ENCODE peak calls at places on chromosome X, in six cellular contexts. W is GM13976, S is right atrium auricular region, L is lower leg skin, Y is AG09309, P is endothelial cell of umbilical vein. X is an unnamed sample.

GRCh38 chrX:63713510-63713909 is 71.5 kb downstream of the ARHGEF9 start:
- DNase-seq in Y (no peak), S (no peak), P (peak), L (no peak), W (no peak), X (no peak)

GRCh38 chrX:149060921-149061320 is 444.2 kb downstream of the IDS start:
- DNase-seq in S (no peak), L (no peak), W (no peak), Y (no peak), P (no peak), X (no peak)

GRCh38 chrX:69221239-69222102 is 56.2 kb upstream of the PJA1 start:
- DNase-seq in L (no peak), S (no peak), W (no peak), Y (no peak), P (no peak), X (no peak)

GRCh38 chrX:40094041-40094899 is 3.5 kb downstream of the BCOR start:
- DNase-seq in Y (no peak), S (no peak), L (peak), W (no peak), P (peak), X (no peak)

GRCh38 chrX:39121903-39122302 is 320.6 kb downstream of the MID1IP1 start:
- DNase-seq in L (no peak), S (no peak), P (no peak), Y (no peak), W (no peak), X (no peak)

GRCh38 chrX:39760930-39761329 is 336.8 kb downstream of the BCOR start:
- DNase-seq in S (no peak), P (no peak), W (no peak), Y (no peak), L (no peak), X (no peak)

GRCh38 chrX:109125304-109125703 is 356.6 kb downstream of the GUCY2F start:
- DNase-seq in Y (no peak), L (no peak), P (no peak), W (no peak), S (no peak), X (no peak)

GRCh38 chrX:10296581-10296980 is 139.8 kb downstream of the CLCN4 start:
- DNase-seq in S (no peak), P (no peak), L (no peak), Y (peak), W (no peak), X (no peak)

GRCh38 chrX:20461576-20461975 is 194.9 kb upstream of the RPS6KA3 start:
- DNase-seq in L (no peak), S (no peak), Y (no peak), W (no peak), P (peak), X (no peak)

GRCh38 chrX:19625612-19626011 is 110.3 kb upstream of the MAP3K15 start:
- DNase-seq in Y (no peak), W (no peak), S (no peak), P (peak), L (no peak), X (no peak)

GRCh38 chrX:138775501-138775900 is 64.0 kb upstream of the FGF13 start:
- DNase-seq in L (no peak), W (peak), Y (no peak), S (no peak), P (peak), X (peak)

GRCh38 chrX:28124416-28124815 is 143.2 kb upstream of the DCAF8L1 start:
- DNase-seq in W (no peak), S (no peak), L (no peak), Y (no peak), P (no peak), X (no peak)

GRCh38 chrX:119236599-119237525 is 777 bp downstream of the PGRMC1 start:
- DNase-seq in S (no peak), P (peak), L (peak), Y (no peak), W (no peak), X (peak)

GRCh38 chrX:11187001-11187400 is 75.9 kb downstream of the HCCS start:
- DNase-seq in Y (no peak), S (no peak), L (no peak), P (no peak), W (no peak), X (no peak)

GRCh38 chrX:75547783-75548182 is 24.9 kb upstream of the ZDHHC15 start:
- DNase-seq in W (no peak), S (peak), L (peak), Y (no peak), P (no peak), X (no peak)

GRCh38 chrX:75544760-75545159 is 21.9 kb upstream of the ZDHHC15 start:
- DNase-seq in W (no peak), P (no peak), Y (no peak), L (no peak), S (no peak), X (no peak)

GRCh38 chrX:75546724-75547123 is 23.9 kb upstream of the ZDHHC15 start:
- DNase-seq in Y (no peak), W (no peak), P (no peak), S (no peak), L (no peak), X (no peak)

GRCh38 chrX:75547137-75547536 is 24.3 kb upstream of the ZDHHC15 start:
- DNase-seq in S (no peak), W (no peak), L (no peak), Y (no peak), P (no peak), X (no peak)
- TF ChIP-seq CTCF in S (no peak), W (no peak), L (no peak), Y (no peak), P (no peak), X (no peak)

DNA sequence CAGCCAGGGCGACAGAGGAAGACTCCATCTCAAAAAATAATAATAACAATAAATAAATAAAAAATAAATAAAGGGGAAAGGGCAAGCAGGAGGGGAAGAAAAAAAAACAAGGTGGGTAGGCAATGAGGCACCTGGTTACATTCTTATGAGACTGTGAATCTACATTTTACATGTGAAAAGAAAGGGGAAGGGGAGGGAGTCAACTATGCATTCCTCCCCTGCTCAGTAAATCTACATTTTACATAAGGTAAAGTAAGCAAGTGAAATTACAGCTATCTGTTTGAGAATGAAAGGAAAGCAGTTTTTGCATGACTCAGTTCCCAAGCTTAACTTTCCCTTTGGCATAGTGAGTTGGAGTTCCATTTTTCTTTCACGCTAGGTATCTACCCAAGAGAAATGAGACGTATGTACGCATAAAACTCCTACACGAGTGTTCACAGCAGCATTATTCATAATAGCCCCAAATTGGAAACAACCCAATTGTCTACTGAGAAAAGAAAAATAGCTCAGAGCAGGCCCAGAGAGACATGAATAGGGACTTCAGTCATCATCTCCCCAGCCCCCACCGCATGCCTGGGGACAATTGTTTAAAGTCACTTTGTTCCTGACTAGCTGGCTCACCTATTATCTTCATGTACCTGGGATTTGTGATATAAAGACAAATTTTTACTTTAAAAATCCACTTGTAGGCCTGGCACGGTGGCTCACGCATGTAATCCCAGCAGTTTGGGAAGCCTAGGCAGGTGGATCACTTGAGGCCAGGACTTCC is 52.4 kb downstream of the DDX3X start:
- DNase-seq in S (no peak), Y (no peak), W (no peak), L (no peak), P (no peak), X (no peak)
- TF ChIP-seq CTCF in S (no peak), Y (no peak), W (no peak), L (no peak), P (no peak), X (no peak)

GRCh38 chrX:45743081-45743533 is 542.4 kb upstream of the DIPK2B start:
- DNase-seq in L (no peak), Y (no peak), S (no peak), W (no peak), P (peak), X (no peak)
- TF ChIP-seq CTCF in L (no peak), Y (peak), S (no peak), W (no peak), P (peak), X (no peak)

GRCh38 chrX:111168314-111168713 is 72.3 kb downstream of the PAK3 start:
- DNase-seq in S (no peak), L (no peak), P (no peak), Y (no peak), W (no peak), X (no peak)
- TF ChIP-seq CTCF in S (peak), L (no peak), P (no peak), Y (peak), W (no peak), X (no peak)

GRCh38 chrX:65194547-65194946 is 218.3 kb upstream of the ZC4H2 start:
- DNase-seq in L (no peak), S (no peak), P (no peak), Y (no peak), W (no peak), X (no peak)

GRCh38 chrX:65195621-65196020 is 219.4 kb upstream of the ZC4H2 start:
- DNase-seq in S (no peak), L (no peak), Y (no peak), P (no peak), W (no peak), X (no peak)

DNA sequence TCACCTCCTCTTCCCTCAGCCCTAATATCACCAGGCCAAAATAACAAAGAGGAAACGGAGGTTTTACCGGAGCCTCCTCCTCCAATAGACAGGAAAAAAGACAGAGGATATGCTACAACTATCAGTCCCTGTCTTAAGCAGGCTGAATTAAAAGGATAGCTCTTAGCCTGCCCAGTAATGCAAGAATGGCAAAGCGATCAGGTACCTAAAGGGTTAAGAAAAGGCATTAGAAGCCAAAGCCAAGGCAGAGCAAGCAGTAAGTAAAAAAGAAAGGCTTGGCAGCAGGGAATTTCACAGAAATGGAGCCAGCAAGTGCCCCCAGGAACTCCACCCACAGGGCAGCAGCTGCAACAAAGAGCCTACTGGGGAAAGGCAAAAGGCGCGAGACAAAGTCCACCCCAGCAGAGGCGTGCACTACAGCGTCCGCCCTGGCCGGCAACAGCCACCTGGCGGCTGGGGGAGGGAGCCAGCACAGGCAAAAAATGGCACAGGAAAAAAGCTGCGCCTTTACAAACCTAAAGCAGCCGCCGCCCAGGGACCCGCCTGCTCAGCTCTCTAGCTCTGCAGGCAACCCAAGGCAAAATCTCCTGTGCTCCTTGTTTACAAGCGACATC is 220.6 kb upstream of the ZC4H2 start:
- DNase-seq in P (no peak), S (no peak), L (no peak), Y (no peak), W (no peak), X (no peak)
- TF ChIP-seq CTCF in P (no peak), S (peak), L (no peak), Y (no peak), W (no peak), X (no peak)

GRCh38 chrX:82058728-82059127 is 856.8 kb downstream of the SH3BGRL start:
- DNase-seq in Y (no peak), L (no peak), P (no peak), W (no peak), S (no peak), X (no peak)
- TF ChIP-seq CTCF in Y (no peak), L (no peak), P (no peak), W (no peak), S (no peak), X (no peak)

DNA sequence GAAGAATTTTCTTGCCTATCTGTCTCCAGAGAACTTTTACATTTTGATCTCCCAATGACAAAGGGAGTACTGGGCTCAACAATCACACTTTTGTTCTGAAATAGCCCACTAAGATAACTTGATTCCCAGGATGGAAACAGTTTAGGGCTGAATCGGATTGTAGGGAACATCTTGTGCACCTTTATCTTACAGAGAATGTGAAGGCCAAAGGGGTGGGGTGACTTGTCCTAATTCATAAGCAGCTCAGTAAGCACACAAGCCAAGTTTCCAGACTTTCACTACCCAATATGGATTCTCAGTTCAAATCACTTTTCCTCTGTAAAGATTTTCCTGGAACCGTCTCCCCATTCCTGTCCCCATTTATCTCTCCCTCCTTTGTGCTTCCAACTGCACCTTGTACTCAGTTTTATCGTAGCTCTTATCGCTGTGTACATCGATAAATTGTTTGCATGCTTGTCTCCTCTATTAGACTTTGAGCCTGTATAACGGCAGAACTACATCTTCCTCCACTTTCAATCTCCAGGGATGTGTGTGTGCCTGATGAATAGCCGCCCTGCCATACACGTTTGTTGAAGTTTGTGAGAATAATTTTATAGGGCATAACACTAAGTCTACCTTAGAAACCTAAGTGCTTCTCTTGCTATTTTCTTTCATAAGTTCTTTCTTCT is 77.4 kb downstream of the MBNL3 start:
- DNase-seq in Y (no peak), W (no peak), S (no peak), P (no peak), L (no peak), X (no peak)
- TF ChIP-seq CTCF in Y (no peak), W (no peak), S (no peak), P (no peak), L (no peak), X (no peak)

GRCh38 chrX:65712005-65712861 is 44.8 kb downstream of the MSN start:
- DNase-seq in W (no peak), Y (no peak), L (no peak), S (no peak), P (peak), X (no peak)
- TF ChIP-seq CTCF in W (no peak), Y (no peak), L (no peak), S (no peak), P (no peak), X (no peak)

GRCh38 chrX:65871671-65872311 is 168.1 kb downstream of the VSIG4 start:
- DNase-seq in S (no peak), L (no peak), W (peak), P (no peak), Y (no peak), X (peak)
- TF ChIP-seq CTCF in S (no peak), L (no peak), W (no peak), P (no peak), Y (no peak), X (peak)

GRCh38 chrX:74493806-74494205 is 72.5 kb downstream of the SLC16A2 start:
- DNase-seq in P (no peak), S (no peak), L (no peak), W (no peak), Y (no peak), X (no peak)

GRCh38 chrX:74490249-74490648 is 69.0 kb downstream of the SLC16A2 start:
- DNase-seq in Y (no peak), L (no peak), W (no peak), P (no peak), S (no peak), X (no peak)

DNA sequence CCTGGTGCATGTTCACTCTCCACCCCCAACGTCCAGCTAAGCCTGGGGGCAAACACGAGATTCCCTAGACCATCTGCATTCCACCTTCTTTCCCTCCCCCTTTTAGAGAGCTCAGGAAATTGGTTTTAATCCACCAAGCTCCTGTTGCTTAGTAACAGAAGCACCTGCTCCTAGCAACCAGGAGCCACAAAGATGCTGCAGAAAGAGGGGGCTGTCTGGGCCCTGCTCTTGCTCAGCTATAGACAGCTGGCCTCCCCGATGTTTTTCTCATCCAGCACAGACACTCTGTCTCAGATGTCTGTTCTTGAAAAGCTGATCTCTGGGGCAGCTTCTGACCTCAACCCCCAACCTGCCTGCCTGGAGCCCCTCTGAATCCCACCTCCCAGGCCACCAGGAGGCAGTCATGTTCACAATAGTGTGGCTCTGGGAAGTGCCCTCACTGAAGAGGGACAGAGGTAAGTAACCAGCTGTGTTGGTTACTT is 71.5 kb downstream of the SLC16A2 start:
- DNase-seq in W (no peak), Y (no peak), P (no peak), L (no peak), S (no peak), X (no peak)
- TF ChIP-seq CTCF in W (no peak), Y (peak), P (no peak), L (no peak), S (no peak), X (peak)